ENCODE peak calls at places on chromosomes 5 and 9, in four cellular contexts. One of them, this sample, is unnamed.

GRCh38 chr5:171494452-171495121 is 75.1 kb downstream of the FGF18 start:
- DNase-seq in stimulated activated CD8-positive, alpha-beta memory T cell treated with anti-CD3 and anti-CD28 coated beads, Interleukin-15, amount 100 ng/mL, for 4 hours: no peak
- DNase-seq in NCI-H1105 treated with DMSO at 0.1 percent for 48 hours: peak; percentile 6
- DNase-seq in H9: peak; percentile 85
- DNase-seq in this sample: peak; percentile 89

GRCh38 chr9:109444771-109445320 is 53.3 kb downstream of the PTPN3 start:
- DNase-seq in stimulated activated CD8-positive, alpha-beta memory T cell treated with anti-CD3 and anti-CD28 coated beads, Interleukin-15, amount 100 ng/mL, for 4 hours: no peak
- DNase-seq in H9: no peak
- DNase-seq in NCI-H1105 treated with DMSO at 0.1 percent for 48 hours: no peak
- DNase-seq in this sample: no peak

GRCh38 chr5:41240390-41240789 is 27.1 kb upstream of the C6 start:
- DNase-seq in NCI-H1105 treated with DMSO at 0.1 percent for 48 hours: no peak
- DNase-seq in H9: no peak
- DNase-seq in stimulated activated CD8-positive, alpha-beta memory T cell treated with anti-CD3 and anti-CD28 coated beads, Interleukin-15, amount 100 ng/mL, for 4 hours: no peak
- DNase-seq in this sample: no peak

GRCh38 chr9:37939575-37940095 is 35.7 kb upstream of the SLC25A51 start:
- DNase-seq in H9: no peak
- DNase-seq in stimulated activated CD8-positive, alpha-beta memory T cell treated with anti-CD3 and anti-CD28 coated beads, Interleukin-15, amount 100 ng/mL, for 4 hours: no peak
- DNase-seq in NCI-H1105 treated with DMSO at 0.1 percent for 48 hours: no peak
- DNase-seq in this sample: no peak

GRCh38 chr5:74938250-74938649 is 72.1 kb upstream of the FAM169A start:
- DNase-seq in stimulated activated CD8-positive, alpha-beta memory T cell treated with anti-CD3 and anti-CD28 coated beads, Interleukin-15, amount 100 ng/mL, for 4 hours: no peak
- DNase-seq in H9: no peak
- DNase-seq in NCI-H1105 treated with DMSO at 0.1 percent for 48 hours: no peak
- DNase-seq in this sample: no peak

GRCh38 chr9:84266087-84266561 is 74.4 kb downstream of the SLC28A3 start:
- DNase-seq in stimulated activated CD8-positive, alpha-beta memory T cell treated with anti-CD3 and anti-CD28 coated beads, Interleukin-15, amount 100 ng/mL, for 4 hours: no peak
- DNase-seq in H9: peak; percentile 77
- DNase-seq in NCI-H1105 treated with DMSO at 0.1 percent for 48 hours: peak; percentile 83
- DNase-seq in this sample: peak; percentile 92

GRCh38 chr5:55232985-55233928 is at the start of gene CCNO:
- DNase-seq in NCI-H1105 treated with DMSO at 0.1 percent for 48 hours: peak; percentile 76
- DNase-seq in H9: peak; percentile 89
- DNase-seq in stimulated activated CD8-positive, alpha-beta memory T cell treated with anti-CD3 and anti-CD28 coated beads, Interleukin-15, amount 100 ng/mL, for 4 hours: no peak
- DNase-seq in this sample: peak; percentile 90

GRCh38 chr9:20805766-20806165 is 121.7 kb downstream of the FOCAD start:
- DNase-seq in stimulated activated CD8-positive, alpha-beta memory T cell treated with anti-CD3 and anti-CD28 coated beads, Interleukin-15, amount 100 ng/mL, for 4 hours: no peak
- DNase-seq in H9: no peak
- DNase-seq in NCI-H1105 treated with DMSO at 0.1 percent for 48 hours: peak; percentile 30
- DNase-seq in this sample: no peak

GRCh38 chr9:131839281-131840084 is 99.6 kb upstream of the RAPGEF1 start:
- DNase-seq in stimulated activated CD8-positive, alpha-beta memory T cell treated with anti-CD3 and anti-CD28 coated beads, Interleukin-15, amount 100 ng/mL, for 4 hours: no peak
- DNase-seq in NCI-H1105 treated with DMSO at 0.1 percent for 48 hours: no peak
- DNase-seq in H9: no peak
- DNase-seq in this sample: no peak

GRCh38 chr5:65394078-65394477 is 87.6 kb downstream of the ADAMTS6 start:
- DNase-seq in stimulated activated CD8-positive, alpha-beta memory T cell treated with anti-CD3 and anti-CD28 coated beads, Interleukin-15, amount 100 ng/mL, for 4 hours: no peak
- DNase-seq in NCI-H1105 treated with DMSO at 0.1 percent for 48 hours: no peak
- DNase-seq in H9: no peak
- DNase-seq in this sample: no peak

GRCh38 chr5:41927604-41928003 is 2.5 kb downstream of the FBXO4 start:
- DNase-seq in H9: no peak
- DNase-seq in NCI-H1105 treated with DMSO at 0.1 percent for 48 hours: no peak
- DNase-seq in stimulated activated CD8-positive, alpha-beta memory T cell treated with anti-CD3 and anti-CD28 coated beads, Interleukin-15, amount 100 ng/mL, for 4 hours: no peak
- DNase-seq in this sample: no peak

GRCh38 chr5:172140866-172141265 is 47.2 kb downstream of the STK10 start:
- DNase-seq in stimulated activated CD8-positive, alpha-beta memory T cell treated with anti-CD3 and anti-CD28 coated beads, Interleukin-15, amount 100 ng/mL, for 4 hours: no peak
- DNase-seq in NCI-H1105 treated with DMSO at 0.1 percent for 48 hours: no peak
- DNase-seq in H9: no peak
- DNase-seq in this sample: no peak

GRCh38 chr9:89729954-89730530 is 125.2 kb downstream of the GADD45G start:
- DNase-seq in H9: no peak
- DNase-seq in NCI-H1105 treated with DMSO at 0.1 percent for 48 hours: no peak
- DNase-seq in stimulated activated CD8-positive, alpha-beta memory T cell treated with anti-CD3 and anti-CD28 coated beads, Interleukin-15, amount 100 ng/mL, for 4 hours: no peak
- DNase-seq in this sample: no peak

GRCh38 chr5:179890751-179891682 is 16.7 kb downstream of the TBC1D9B start:
- DNase-seq in H9: no peak
- DNase-seq in stimulated activated CD8-positive, alpha-beta memory T cell treated with anti-CD3 and anti-CD28 coated beads, Interleukin-15, amount 100 ng/mL, for 4 hours: no peak
- DNase-seq in NCI-H1105 treated with DMSO at 0.1 percent for 48 hours: no peak
- DNase-seq in this sample: no peak

GRCh38 chr5:66209350-66209749 is 65.2 kb downstream of the SREK1 start:
- DNase-seq in stimulated activated CD8-positive, alpha-beta memory T cell treated with anti-CD3 and anti-CD28 coated beads, Interleukin-15, amount 100 ng/mL, for 4 hours: no peak
- DNase-seq in H9: peak; percentile 64
- DNase-seq in NCI-H1105 treated with DMSO at 0.1 percent for 48 hours: no peak
- DNase-seq in this sample: peak; percentile 95

GRCh38 chr5:111997308-111998159 is 240.5 kb upstream of the NREP start:
- DNase-seq in stimulated activated CD8-positive, alpha-beta memory T cell treated with anti-CD3 and anti-CD28 coated beads, Interleukin-15, amount 100 ng/mL, for 4 hours: no peak
- DNase-seq in H9: no peak
- DNase-seq in NCI-H1105 treated with DMSO at 0.1 percent for 48 hours: no peak
- DNase-seq in this sample: no peak

GRCh38 chr5:147037517-147038205 is 159.1 kb upstream of the PPP2R2B start:
- DNase-seq in stimulated activated CD8-positive, alpha-beta memory T cell treated with anti-CD3 and anti-CD28 coated beads, Interleukin-15, amount 100 ng/mL, for 4 hours: no peak
- DNase-seq in NCI-H1105 treated with DMSO at 0.1 percent for 48 hours: no peak
- DNase-seq in H9: no peak
- DNase-seq in this sample: no peak

GRCh38 chr9:19232830-19233194 is 2.3 kb downstream of the DENND4C start:
- DNase-seq in stimulated activated CD8-positive, alpha-beta memory T cell treated with anti-CD3 and anti-CD28 coated beads, Interleukin-15, amount 100 ng/mL, for 4 hours: no peak
- DNase-seq in NCI-H1105 treated with DMSO at 0.1 percent for 48 hours: peak; percentile 17
- DNase-seq in H9: no peak
- DNase-seq in this sample: no peak

GRCh38 chr5:112419596-112420110 is 576 bp upstream of the EPB41L4A start:
- DNase-seq in stimulated activated CD8-positive, alpha-beta memory T cell treated with anti-CD3 and anti-CD28 coated beads, Interleukin-15, amount 100 ng/mL, for 4 hours: no peak
- DNase-seq in NCI-H1105 treated with DMSO at 0.1 percent for 48 hours: peak; percentile 41
- DNase-seq in H9: peak; percentile 69
- DNase-seq in this sample: peak; percentile 76

GRCh38 chr9:124254261-124254682 is 3.5 kb upstream of the NEK6 start:
- DNase-seq in stimulated activated CD8-positive, alpha-beta memory T cell treated with anti-CD3 and anti-CD28 coated beads, Interleukin-15, amount 100 ng/mL, for 4 hours: no peak
- DNase-seq in H9: no peak
- DNase-seq in NCI-H1105 treated with DMSO at 0.1 percent for 48 hours: no peak
- DNase-seq in this sample: no peak

GRCh38 chr5:175047048-175047447 is 322.7 kb downstream of the MSX2 start:
- DNase-seq in H9: no peak
- DNase-seq in NCI-H1105 treated with DMSO at 0.1 percent for 48 hours: no peak
- DNase-seq in stimulated activated CD8-positive, alpha-beta memory T cell treated with anti-CD3 and anti-CD28 coated beads, Interleukin-15, amount 100 ng/mL, for 4 hours: no peak
- DNase-seq in this sample: no peak

GRCh38 chr9:129838707-129839259 is 3.5 kb downstream of the USP20 start:
- DNase-seq in stimulated activated CD8-positive, alpha-beta memory T cell treated with anti-CD3 and anti-CD28 coated beads, Interleukin-15, amount 100 ng/mL, for 4 hours: no peak
- DNase-seq in H9: no peak
- DNase-seq in NCI-H1105 treated with DMSO at 0.1 percent for 48 hours: no peak
- DNase-seq in this sample: no peak

GRCh38 chr9:113875917-113876805 is at the start of gene ZNF618:
- DNase-seq in H9: no peak
- DNase-seq in NCI-H1105 treated with DMSO at 0.1 percent for 48 hours: peak; percentile 16
- DNase-seq in stimulated activated CD8-positive, alpha-beta memory T cell treated with anti-CD3 and anti-CD28 coated beads, Interleukin-15, amount 100 ng/mL, for 4 hours: peak; percentile 4
- DNase-seq in this sample: peak; percentile 35

GRCh38 chr9:69877852-69878507 is 57.4 kb downstream of the CFAP95 start:
- DNase-seq in H9: no peak
- DNase-seq in NCI-H1105 treated with DMSO at 0.1 percent for 48 hours: peak; percentile 12
- DNase-seq in stimulated activated CD8-positive, alpha-beta memory T cell treated with anti-CD3 and anti-CD28 coated beads, Interleukin-15, amount 100 ng/mL, for 4 hours: no peak
- DNase-seq in this sample: peak; percentile 55

GRCh38 chr9:127123239-127123935 is 952 bp upstream of the ANGPTL2 start:
- DNase-seq in stimulated activated CD8-positive, alpha-beta memory T cell treated with anti-CD3 and anti-CD28 coated beads, Interleukin-15, amount 100 ng/mL, for 4 hours: no peak
- DNase-seq in H9: no peak
- DNase-seq in NCI-H1105 treated with DMSO at 0.1 percent for 48 hours: peak; percentile 88
- DNase-seq in this sample: no peak

GRCh38 chr9:82894961-82895902 is 167.7 kb downstream of the RASEF start:
- DNase-seq in H9: no peak
- DNase-seq in NCI-H1105 treated with DMSO at 0.1 percent for 48 hours: peak; percentile 24
- DNase-seq in stimulated activated CD8-positive, alpha-beta memory T cell treated with anti-CD3 and anti-CD28 coated beads, Interleukin-15, amount 100 ng/mL, for 4 hours: no peak
- DNase-seq in this sample: no peak

GRCh38 chr9:25702536-25702935 is 24.3 kb upstream of the TUSC1 start:
- DNase-seq in NCI-H1105 treated with DMSO at 0.1 percent for 48 hours: no peak
- DNase-seq in H9: no peak
- DNase-seq in stimulated activated CD8-positive, alpha-beta memory T cell treated with anti-CD3 and anti-CD28 coated beads, Interleukin-15, amount 100 ng/mL, for 4 hours: no peak
- DNase-seq in this sample: no peak

GRCh38 chr5:148820778-148821395 is 5.5 kb upstream of the ADRB2 start:
- DNase-seq in H9: no peak
- DNase-seq in NCI-H1105 treated with DMSO at 0.1 percent for 48 hours: peak; percentile 9
- DNase-seq in stimulated activated CD8-positive, alpha-beta memory T cell treated with anti-CD3 and anti-CD28 coated beads, Interleukin-15, amount 100 ng/mL, for 4 hours: no peak
- DNase-seq in this sample: peak; percentile 42

GRCh38 chr9:1969160-1969559 is 46.0 kb upstream of the SMARCA2 start:
- DNase-seq in NCI-H1105 treated with DMSO at 0.1 percent for 48 hours: no peak
- DNase-seq in H9: no peak
- DNase-seq in stimulated activated CD8-positive, alpha-beta memory T cell treated with anti-CD3 and anti-CD28 coated beads, Interleukin-15, amount 100 ng/mL, for 4 hours: no peak
- DNase-seq in this sample: no peak